ENCODE peak calls at places on chromosomes 7 and 10, in nine cellular contexts. M is lower leg skin; V is AG09319; N is EL; C is NCI-H1930; W is adrenal gland; Q is upper lobe of right lung; G is activated CD8-positive, alpha-beta memory T cell treated with anti-CD3 and anti-CD28 coated beads, Interleukin-2, amount 50 U/mL, for 4 hours; K is brain microvascular endothelial cell. R is an unnamed sample.

GRCh38 chr10:62813981-62814380 is 2.2 kb downstream of the EGR2 start:
- DNase-seq in M (no peak), V (no peak), N (no peak), C (no peak), W (no peak), Q (no peak), G (no peak), K (no peak), R (no peak)

GRCh38 chr7:133763241-133763640 is 363.9 kb upstream of the LRGUK start:
- DNase-seq in M (no peak), V (peak), N (no peak), C (no peak), W (no peak), Q (no peak), G (no peak), K (no peak), R (no peak)

GRCh38 chr7:137245186-137245585 is 98.3 kb downstream of the PTN start:
- DNase-seq in M (no peak), V (no peak), N (no peak), C (no peak), W (no peak), Q (no peak), G (no peak), K (no peak), R (no peak)

GRCh38 chr7:2726316-2727018 is 38.5 kb downstream of the AMZ1 start:
- DNase-seq in M (no peak), V (no peak), N (no peak), C (no peak), W (no peak), Q (peak), G (no peak), K (no peak), R (no peak)

GRCh38 chr10:13915710-13916109 is 328.9 kb downstream of the PRPF18 start:
- DNase-seq in M (no peak), V (no peak), N (no peak), C (no peak), W (no peak), Q (no peak), G (no peak), K (no peak), R (no peak)

GRCh38 chr7:142882338-142882678 is 3.2 kb downstream of the TRPV6 start:
- DNase-seq in M (no peak), V (no peak), N (no peak), C (no peak), W (no peak), Q (no peak), G (no peak), K (no peak), R (no peak)

GRCh38 chr10:104328916-104329710 is 9.2 kb downstream of the ITPRIP start:
- DNase-seq in M (peak), V (no peak), N (peak), C (no peak), W (no peak), Q (no peak), G (peak), K (peak), R (peak)

GRCh38 chr7:74305987-74306736 is 17.0 kb downstream of the CLIP2 start:
- DNase-seq in M (no peak), V (no peak), N (no peak), C (no peak), W (no peak), Q (no peak), G (no peak), K (no peak), R (no peak)

GRCh38 chr10:29039659-29040309 is 249.1 kb upstream of the LYZL1 start:
- DNase-seq in M (no peak), V (peak), N (peak), C (no peak), W (no peak), Q (no peak), G (no peak), K (peak), R (no peak)

GRCh38 chr10:95181731-95182130 is 12.3 kb upstream of the ACSM6 start:
- DNase-seq in M (no peak), V (peak), N (peak), C (no peak), W (no peak), Q (no peak), G (no peak), K (no peak), R (peak)

GRCh38 chr7:129073204-129073603 is 18.3 kb upstream of the TNPO3 start:
- DNase-seq in M (no peak), V (no peak), N (no peak), C (no peak), W (no peak), Q (no peak), G (no peak), K (no peak), R (no peak)

GRCh38 chr7:55245271-55245723 is 119.8 kb upstream of the LANCL2 start:
- DNase-seq in M (peak), V (peak), N (peak), C (no peak), W (no peak), Q (no peak), G (no peak), K (peak), R (peak)

GRCh38 chr7:7567898-7568531 is 1.3 kb downstream of the MIOS start:
- DNase-seq in M (no peak), V (no peak), N (no peak), C (no peak), W (no peak), Q (no peak), G (no peak), K (no peak), R (no peak)

GRCh38 chr10:78657622-78658165 is 411.1 kb upstream of the ZMIZ1 start:
- DNase-seq in M (peak), V (no peak), N (peak), C (no peak), W (peak), Q (peak), G (peak), K (peak), R (peak)

GRCh38 chr7:27434729-27435400 is 192.3 kb downstream of the EVX1 start:
- DNase-seq in M (no peak), V (no peak), N (peak), C (no peak), W (no peak), Q (no peak), G (no peak), K (no peak), R (no peak)

R was measured in lung microvascular endothelial cell.